ENCODE peak calls at places on chromosomes 13 and 19, in four cellular contexts. One of them, this sample, is unnamed.

GRCh38 chr19:54325194-54325621 is 12.2 kb upstream of the LILRA5 start:
- DNase-seq in CD8-positive, alpha-beta memory T cell: peak
- DNase-seq in CD4-positive, alpha-beta memory T cell: peak
- DNase-seq in testis: peak
- DNase-seq in this sample: peak

GRCh38 chr19:41541990-41542584 is 33.9 kb upstream of the CEACAM21 start:
- DNase-seq in CD8-positive, alpha-beta memory T cell: peak
- DNase-seq in CD4-positive, alpha-beta memory T cell: peak
- DNase-seq in testis: peak
- DNase-seq in this sample: peak

GRCh38 chr13:104625196-104625595 is 1559.0 kb upstream of the SLC10A2 start:
- DNase-seq in testis: no peak
- DNase-seq in CD4-positive, alpha-beta memory T cell: no peak
- DNase-seq in CD8-positive, alpha-beta memory T cell: no peak
- DNase-seq in this sample: no peak

GRCh38 chr13:51241720-51242119 is 19.5 kb downstream of the FAM124A start:
- DNase-seq in testis: no peak
- DNase-seq in CD4-positive, alpha-beta memory T cell: no peak
- DNase-seq in CD8-positive, alpha-beta memory T cell: no peak
- DNase-seq in this sample: no peak

GRCh38 chr13:64529874-64530485 is 2700.2 kb downstream of the PCDH9 start:
- DNase-seq in CD8-positive, alpha-beta memory T cell: no peak
- DNase-seq in CD4-positive, alpha-beta memory T cell: no peak
- DNase-seq in testis: no peak
- DNase-seq in this sample: peak

GRCh38 chr19:38728752-38729541 is 15.3 kb downstream of the CAPN12 start:
- DNase-seq in CD4-positive, alpha-beta memory T cell: no peak
- DNase-seq in testis: peak
- DNase-seq in CD8-positive, alpha-beta memory T cell: no peak
- DNase-seq in this sample: no peak

GRCh38 chr19:4742717-4743646 is 19.3 kb upstream of the DPP9 start:
- DNase-seq in CD4-positive, alpha-beta memory T cell: no peak
- DNase-seq in testis: peak
- DNase-seq in CD8-positive, alpha-beta memory T cell: no peak
- DNase-seq in this sample: no peak

GRCh38 chr13:77065456-77066147 is 38.6 kb upstream of the FBXL3 start:
- DNase-seq in CD8-positive, alpha-beta memory T cell: no peak
- DNase-seq in CD4-positive, alpha-beta memory T cell: no peak
- DNase-seq in testis: no peak
- DNase-seq in this sample: no peak

GRCh38 chr13:42007844-42008243 is 40.6 kb upstream of the DGKH start:
- DNase-seq in CD8-positive, alpha-beta memory T cell: no peak
- DNase-seq in testis: no peak
- DNase-seq in CD4-positive, alpha-beta memory T cell: no peak
- DNase-seq in this sample: no peak

GRCh38 chr13:108426893-108427292 is 157.4 kb downstream of the TNFSF13B start:
- DNase-seq in CD8-positive, alpha-beta memory T cell: no peak
- DNase-seq in CD4-positive, alpha-beta memory T cell: no peak
- DNase-seq in testis: no peak
- DNase-seq in this sample: no peak

GRCh38 chr19:8545743-8546142 is 31.5 kb downstream of the MYO1F start:
- DNase-seq in CD4-positive, alpha-beta memory T cell: no peak
- DNase-seq in CD8-positive, alpha-beta memory T cell: no peak
- DNase-seq in testis: no peak
- DNase-seq in this sample: no peak

GRCh38 chr13:103308700-103309099 is 242.5 kb upstream of the SLC10A2 start:
- DNase-seq in testis: no peak
- DNase-seq in CD4-positive, alpha-beta memory T cell: no peak
- DNase-seq in CD8-positive, alpha-beta memory T cell: no peak
- DNase-seq in this sample: no peak

GRCh38 chr19:38669532-38669931 is 22.1 kb downstream of the ACTN4 start:
- DNase-seq in testis: no peak
- DNase-seq in CD8-positive, alpha-beta memory T cell: no peak
- DNase-seq in CD4-positive, alpha-beta memory T cell: peak
- DNase-seq in this sample: peak

GRCh38 chr13:24063281-24063851 is 97.2 kb upstream of the SPATA13 start:
- DNase-seq in testis: peak
- DNase-seq in CD8-positive, alpha-beta memory T cell: no peak
- DNase-seq in CD4-positive, alpha-beta memory T cell: no peak
- DNase-seq in this sample: peak

GRCh38 chr19:55067869-55068268 is 4.9 kb upstream of the RDH13 start:
- DNase-seq in testis: no peak
- DNase-seq in CD4-positive, alpha-beta memory T cell: no peak
- DNase-seq in CD8-positive, alpha-beta memory T cell: no peak
- DNase-seq in this sample: no peak

DNA sequence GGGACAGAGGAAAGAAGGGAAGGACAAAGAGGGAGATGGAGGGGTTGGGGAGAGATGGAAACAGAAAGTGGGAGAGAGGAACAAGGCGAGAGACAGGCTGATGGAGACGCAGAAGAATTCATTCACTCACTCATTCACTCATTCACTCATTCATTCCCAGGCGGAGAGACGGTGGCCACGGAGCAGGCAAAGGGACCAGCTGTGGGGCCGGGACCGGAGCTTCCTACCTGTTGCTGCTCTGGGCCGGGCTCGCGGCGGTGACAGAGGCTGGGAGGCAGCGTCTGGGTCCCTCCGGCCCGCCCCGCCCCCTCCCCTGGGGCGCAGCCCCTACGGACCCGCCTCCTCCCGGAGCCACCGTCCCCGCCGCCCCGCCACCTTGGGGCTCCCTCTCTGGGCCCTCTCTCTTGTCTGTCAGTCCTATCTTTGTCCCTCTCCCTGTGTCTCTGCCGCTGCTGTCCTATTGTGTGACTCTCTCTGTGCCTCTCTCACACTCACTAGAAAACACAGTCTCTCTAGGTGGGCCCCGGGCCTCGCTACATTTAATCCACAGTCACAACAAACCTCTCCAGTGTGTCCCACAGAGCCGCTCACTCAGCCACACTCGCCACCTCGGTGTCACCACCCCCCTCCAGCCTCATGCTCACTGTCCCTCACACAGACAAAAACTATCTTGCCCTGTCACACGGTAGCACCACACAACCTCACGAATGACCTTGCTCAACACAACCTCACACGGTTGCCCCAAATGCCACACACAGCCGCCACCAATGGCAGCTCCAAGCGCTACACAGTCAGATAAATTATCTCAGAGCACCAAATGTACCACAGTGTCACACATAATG is at the start of gene GNG8:
- DNase-seq in CD4-positive, alpha-beta memory T cell: peak
- DNase-seq in testis: no peak
- DNase-seq in CD8-positive, alpha-beta memory T cell: peak
- DNase-seq in this sample: no peak
- H3K4me3 ChIP-seq in CD4-positive, alpha-beta memory T cell: no peak
- H3K4me3 ChIP-seq in testis: no peak
- H3K4me3 ChIP-seq in CD8-positive, alpha-beta memory T cell: no peak
- H3K4me3 ChIP-seq in this sample: no peak

GRCh38 chr19:19433666-19434213 is 28.3 kb downstream of the GATAD2A start:
- DNase-seq in CD8-positive, alpha-beta memory T cell: no peak
- DNase-seq in CD4-positive, alpha-beta memory T cell: no peak
- DNase-seq in testis: no peak
- DNase-seq in this sample: no peak
- H3K4me3 ChIP-seq in CD8-positive, alpha-beta memory T cell: no peak
- H3K4me3 ChIP-seq in CD4-positive, alpha-beta memory T cell: no peak
- H3K4me3 ChIP-seq in testis: no peak
- H3K4me3 ChIP-seq in this sample: no peak

GRCh38 chr19:13001502-13002388 is 6.5 kb downstream of the NFIX start:
- DNase-seq in CD4-positive, alpha-beta memory T cell: no peak
- DNase-seq in CD8-positive, alpha-beta memory T cell: no peak
- DNase-seq in testis: peak
- DNase-seq in this sample: no peak
- H3K4me3 ChIP-seq in CD4-positive, alpha-beta memory T cell: no peak
- H3K4me3 ChIP-seq in CD8-positive, alpha-beta memory T cell: no peak
- H3K4me3 ChIP-seq in testis: no peak
- H3K4me3 ChIP-seq in this sample: no peak

GRCh38 chr19:3721900-3722442 is 13.8 kb downstream of the TJP3 start:
- DNase-seq in testis: no peak
- DNase-seq in CD4-positive, alpha-beta memory T cell: no peak
- DNase-seq in CD8-positive, alpha-beta memory T cell: no peak
- DNase-seq in this sample: no peak
- H3K4me3 ChIP-seq in testis: peak
- H3K4me3 ChIP-seq in CD4-positive, alpha-beta memory T cell: peak
- H3K4me3 ChIP-seq in CD8-positive, alpha-beta memory T cell: peak
- H3K4me3 ChIP-seq in this sample: peak

GRCh38 chr19:33293255-33294057 is 8.9 kb downstream of the CEBPA start:
- DNase-seq in testis: no peak
- DNase-seq in CD4-positive, alpha-beta memory T cell: no peak
- DNase-seq in CD8-positive, alpha-beta memory T cell: no peak
- DNase-seq in this sample: no peak
- H3K4me3 ChIP-seq in testis: no peak
- H3K4me3 ChIP-seq in CD4-positive, alpha-beta memory T cell: no peak
- H3K4me3 ChIP-seq in CD8-positive, alpha-beta memory T cell: no peak
- H3K4me3 ChIP-seq in this sample: no peak

GRCh38 chr13:85363504-85363903 is 435.7 kb downstream of the SLITRK6 start:
- DNase-seq in CD8-positive, alpha-beta memory T cell: no peak
- DNase-seq in CD4-positive, alpha-beta memory T cell: no peak
- DNase-seq in testis: peak
- DNase-seq in this sample: no peak
- H3K4me3 ChIP-seq in CD8-positive, alpha-beta memory T cell: no peak
- H3K4me3 ChIP-seq in CD4-positive, alpha-beta memory T cell: no peak
- H3K4me3 ChIP-seq in testis: peak
- H3K4me3 ChIP-seq in this sample: no peak

DNA sequence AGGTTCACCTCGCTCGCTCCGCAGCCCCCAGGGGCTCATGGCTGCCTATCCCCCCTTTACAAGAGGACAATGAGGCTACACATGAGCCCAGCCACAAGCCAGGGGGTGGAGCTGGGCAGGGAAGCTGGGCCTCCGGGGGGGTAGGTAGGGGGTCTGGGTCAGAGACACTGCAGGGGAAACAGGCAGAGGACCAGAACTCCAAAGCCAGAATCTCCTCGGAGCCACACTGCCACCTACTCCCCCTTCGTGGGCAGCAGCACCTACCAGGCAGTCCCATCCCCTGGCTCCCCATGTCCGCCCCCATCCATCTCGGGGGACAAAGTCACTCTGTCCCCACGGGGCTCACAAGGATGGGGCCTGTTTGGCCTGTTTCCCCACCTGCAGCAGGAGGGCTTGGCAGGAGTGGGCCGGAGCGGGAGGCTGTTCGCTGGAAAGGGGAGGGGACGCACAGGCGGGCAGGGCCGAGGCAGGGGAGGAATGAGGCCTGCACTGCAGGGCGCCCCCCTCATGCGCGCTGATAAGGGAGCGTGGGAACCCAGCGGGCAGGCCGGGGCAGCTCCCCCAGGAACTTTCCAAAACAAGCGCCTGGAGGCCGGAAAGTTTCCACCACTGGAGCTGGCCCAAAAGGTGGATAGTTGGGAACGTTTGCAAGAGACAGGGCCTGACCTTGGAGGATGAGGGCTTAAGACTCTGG is 545 bp upstream of the ISYNA1 start:
- DNase-seq in CD4-positive, alpha-beta memory T cell: peak
- DNase-seq in testis: peak
- DNase-seq in CD8-positive, alpha-beta memory T cell: no peak
- DNase-seq in this sample: no peak
- H3K4me3 ChIP-seq in CD4-positive, alpha-beta memory T cell: no peak
- H3K4me3 ChIP-seq in testis: peak
- H3K4me3 ChIP-seq in CD8-positive, alpha-beta memory T cell: no peak
- H3K4me3 ChIP-seq in this sample: no peak

GRCh38 chr13:94090773-94091172 is 388.7 kb downstream of the DCT start:
- DNase-seq in testis: no peak
- DNase-seq in CD8-positive, alpha-beta memory T cell: no peak
- DNase-seq in CD4-positive, alpha-beta memory T cell: no peak
- DNase-seq in this sample: no peak
- H3K4me3 ChIP-seq in testis: no peak
- H3K4me3 ChIP-seq in CD8-positive, alpha-beta memory T cell: no peak
- H3K4me3 ChIP-seq in CD4-positive, alpha-beta memory T cell: no peak
- H3K4me3 ChIP-seq in this sample: no peak

This sample was measured in Jurkat, Clone E6-1.